ENCODE peak calls at places on chromosomes 1 and 21, in five cellular contexts. Q is fibroblast of lung; I is CD8-positive, alpha-beta T cell; M is activated CD4-positive, alpha-beta T cell treated with anti-CD3 and anti-CD28 coated beads for 1 hour; A is AG08396. K is an unnamed sample.

GRCh38 chr1:74363220-74363619 is 128.0 kb downstream of the TNNI3K start:
- DNase-seq in Q (no peak), I (no peak), M (no peak), A (no peak), K (no peak)

GRCh38 chr1:156102634-156103511 is 11.6 kb upstream of the LMNA start:
- DNase-seq in Q (peak; percentile 70), I (no peak), M (no peak), A (no peak), K (no peak)

GRCh38 chr1:22332166-22332717 is 119.4 kb upstream of the ZBTB40 start:
- DNase-seq in Q (no peak), I (no peak), M (no peak), A (no peak), K (no peak)

GRCh38 chr1:119935373-119935772 is 39.1 kb upstream of the ADAM30 start:
- DNase-seq in Q (no peak), I (no peak), M (no peak), A (no peak), K (no peak)

GRCh38 chr1:103106426-103107321 is 1.6 kb downstream of the COL11A1 start:
- DNase-seq in Q (peak; percentile 46), I (no peak), M (no peak), A (peak; percentile 66), K (peak; percentile 87)

GRCh38 chr1:101148987-101149386 is 87.8 kb upstream of the S1PR1 start:
- DNase-seq in Q (peak; percentile 11), I (no peak), M (no peak), A (no peak), K (no peak)

GRCh38 chr1:109228167-109228566 is 14.4 kb downstream of the SARS1 start:
- DNase-seq in Q (no peak), I (no peak), M (no peak), A (peak; percentile 61), K (no peak)

GRCh38 chr1:112893288-112894009 is 62.5 kb downstream of the SLC16A1 start:
- DNase-seq in Q (no peak), I (no peak), M (no peak), A (no peak), K (no peak)

GRCh38 chr1:89673251-89673650 is 40.3 kb downstream of the LRRC8C start:
- DNase-seq in Q (no peak), I (no peak), M (no peak), A (no peak), K (no peak)

GRCh38 chr21:41112740-41113692 is 54.9 kb upstream of the BACE2 start:
- DNase-seq in Q (peak; percentile 81), I (no peak), M (no peak), A (peak; percentile 53), K (peak; percentile 44)

GRCh38 chr21:41859297-41859980 is 19.7 kb downstream of the PRDM15 start:
- DNase-seq in Q (no peak), I (no peak), M (no peak), A (no peak), K (no peak)

GRCh38 chr1:6582370-6582769 is 2.6 kb downstream of the ZBTB48 start:
- DNase-seq in Q (no peak), I (no peak), M (no peak), A (no peak), K (peak; percentile 96)

GRCh38 chr1:189606047-189606446 is 871.6 kb downstream of the BRINP3 start:
- DNase-seq in Q (no peak), I (no peak), M (no peak), A (no peak), K (no peak)

GRCh38 chr1:113141650-113142473 is 68.9 kb downstream of the LRIG2 start:
- DNase-seq in Q (peak; percentile 72), I (no peak), M (no peak), A (peak; percentile 36), K (peak; percentile 39)

GRCh38 chr1:108568589-108568988 is 8.7 kb downstream of the EEIG2 start:
- DNase-seq in Q (no peak), I (no peak), M (no peak), A (no peak), K (no peak)

GRCh38 chr1:200336111-200336845 is 73.6 kb downstream of the ZNF281 start:
- DNase-seq in Q (no peak), I (no peak), M (no peak), A (no peak), K (peak; percentile 38)

GRCh38 chr1:155186955-155187891 is 13.6 kb downstream of the TRIM46 start:
- DNase-seq in Q (no peak), I (no peak), M (no peak), A (no peak), K (no peak)

GRCh38 chr1:244163861-244164562 is 112.9 kb downstream of the ZBTB18 start:
- DNase-seq in Q (peak; percentile 91), I (no peak), M (no peak), A (peak; percentile 86), K (peak; percentile 14)